ENCODE peak calls at places on chromosomes 6 and 20, in four cellular contexts. A is tibial artery, T is fibroblast of lung, R is cardiac muscle cell. L is an unnamed sample.

GRCh38 chr6:154862536-154862935 is 129.3 kb downstream of the SCAF8 start:
- DNase-seq in A (no peak), T (no peak), R (no peak), L (no peak)

GRCh38 chr20:4949833-4950178 is 51.5 kb downstream of the SLC23A2 start:
- DNase-seq in A (no peak), T (peak; percentile 67), R (peak; percentile 28), L (no peak)

GRCh38 chr6:32984639-32985389 is 16.4 kb downstream of the BRD2 start:
- DNase-seq in A (peak; percentile 91), T (peak; percentile 77), R (peak; percentile 93), L (peak; percentile 100)

GRCh38 chr6:44537306-44538049 is 150.0 kb downstream of the CDC5L start:
- DNase-seq in A (peak; percentile 12), T (no peak), R (no peak), L (no peak)

GRCh38 chr6:42436825-42437224 is 14.9 kb downstream of the TRERF1 start:
- DNase-seq in A (no peak), T (peak; percentile 53), R (no peak), L (no peak)

GRCh38 chr20:19885576-19885956 is 127.5 kb downstream of the RIN2 start:
- DNase-seq in A (no peak), T (no peak), R (no peak), L (no peak)

GRCh38 chr20:37265152-37265551 is 3.5 kb upstream of the GHRH start:
- DNase-seq in A (no peak), T (no peak), R (no peak), L (no peak)

GRCh38 chr20:10306440-10307358 is 88.1 kb downstream of the SNAP25 start:
- DNase-seq in A (no peak), T (peak; percentile 96), R (no peak), L (no peak)

GRCh38 chr6:158387036-158387435 is 74.8 kb downstream of the TULP4 start:
- DNase-seq in A (no peak), T (no peak), R (no peak), L (no peak)

GRCh38 chr6:160374836-160375560 is 26.8 kb downstream of the SLC22A3 start:
- DNase-seq in A (no peak), T (no peak), R (no peak), L (no peak)

GRCh38 chr6:148608211-148608951 is 138.4 kb upstream of the UST start:
- DNase-seq in A (no peak), T (no peak), R (no peak), L (no peak)

GRCh38 chr6:96468681-96469224 is 52.9 kb upstream of the UFL1 start:
- DNase-seq in A (no peak), T (peak; percentile 6), R (no peak), L (no peak)

GRCh38 chr6:2937627-2938003 is 33.8 kb downstream of the SERPINB6 start:
- DNase-seq in A (no peak), T (no peak), R (no peak), L (no peak)

GRCh38 chr6:159487636-159488035 is 205.4 kb downstream of the SOD2 start:
- DNase-seq in A (no peak), T (peak; percentile 18), R (no peak), L (no peak)

GRCh38 chr20:5557123-5557522 is 193.1 kb upstream of the SHLD1 start:
- DNase-seq in A (no peak), T (peak; percentile 17), R (peak; percentile 54), L (no peak)

GRCh38 chr6:86707545-86708120 is 229.7 kb upstream of the HTR1E start:
- DNase-seq in A (no peak), T (no peak), R (no peak), L (no peak)

GRCh38 chr6:86712039-86712438 is 225.3 kb upstream of the HTR1E start:
- DNase-seq in A (no peak), T (no peak), R (no peak), L (no peak)

GRCh38 chr6:86706449-86706848 is 230.9 kb upstream of the HTR1E start:
- DNase-seq in A (no peak), T (no peak), R (no peak), L (no peak)
- TF ChIP-seq CTCF in A (no peak), T (no peak), R (no peak), L (no peak)

GRCh38 chr20:56786503-56786902 is 157.4 kb downstream of the TFAP2C start:
- DNase-seq in A (no peak), T (no peak), R (no peak), L (no peak)
- TF ChIP-seq CTCF in A (no peak), T (no peak), R (no peak), L (no peak)

DNA sequence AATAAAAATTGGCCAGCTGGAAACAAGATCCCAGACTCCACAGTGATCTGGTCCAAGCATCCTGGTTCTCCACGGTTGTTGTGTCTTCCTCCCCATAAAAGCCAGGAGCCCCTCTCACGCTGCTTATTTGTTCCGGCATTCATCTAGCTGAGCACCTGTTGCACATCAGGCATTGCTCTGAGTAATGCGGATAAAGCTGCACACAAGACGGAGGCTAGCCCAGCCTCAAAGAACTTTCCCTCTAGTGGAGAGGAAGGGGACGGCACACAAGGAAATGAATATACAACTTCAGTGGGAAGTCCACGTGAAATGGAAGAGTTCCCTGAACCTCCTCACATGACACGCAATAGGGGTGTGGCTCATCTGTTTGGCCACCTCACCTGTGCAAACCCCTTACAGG is 30.3 kb upstream of the NXT1 start:
- DNase-seq in A (no peak), T (peak; percentile 3), R (no peak), L (no peak)
- TF ChIP-seq CTCF in A (no peak), T (peak; percentile 41), R (peak; percentile 50), L (no peak)

GRCh38 chr6:6584310-6585002 is 4.1 kb upstream of the LY86 start:
- DNase-seq in A (no peak), T (no peak), R (no peak), L (no peak)
- TF ChIP-seq CTCF in A (no peak), T (no peak), R (no peak), L (no peak)

GRCh38 chr6:125995972-125996580 is 9.7 kb downstream of the TRMT11 start:
- DNase-seq in A (peak; percentile 75), T (peak; percentile 47), R (peak; percentile 78), L (no peak)
- TF ChIP-seq CTCF in A (peak; percentile 73), T (peak; percentile 99), R (peak; percentile 97), L (peak; percentile 91)

GRCh38 chr20:14264869-14265268 is 72.5 kb downstream of the FLRT3 start:
- DNase-seq in A (no peak), T (peak; percentile 21), R (no peak), L (no peak)
- TF ChIP-seq CTCF in A (no peak), T (peak; percentile 42), R (peak; percentile 7), L (no peak)

GRCh38 chr6:9412951-9413559 is 977.7 kb upstream of the SLC35B3 start:
- DNase-seq in A (no peak), T (no peak), R (peak; percentile 58), L (no peak)
- TF ChIP-seq CTCF in A (no peak), T (peak; percentile 41), R (peak; percentile 38), L (no peak)